ENCODE peak calls at places on chromosomes 4 and X, in seven cellular contexts. One of them, this sample, is unnamed.

GRCh38 chrX:153336128-153336894 is 2.4 kb downstream of the ZNF275 start:
- DNase-seq in neuronal stem cell: no peak
- DNase-seq in trophoblast cell: no peak
- DNase-seq in mesenchymal stem cell: no peak
- DNase-seq in mesendoderm: no peak
- DNase-seq in IMR-90: no peak
- DNase-seq in H1: no peak
- DNase-seq in this sample: no peak

GRCh38 chrX:103398321-103398937 is 22.1 kb downstream of the BEX3 start:
- DNase-seq in H1: no peak
- DNase-seq in mesendoderm: no peak
- DNase-seq in mesenchymal stem cell: peak
- DNase-seq in trophoblast cell: no peak
- DNase-seq in neuronal stem cell: no peak
- DNase-seq in IMR-90: peak
- DNase-seq in this sample: no peak

GRCh38 chr4:150782311-150782710 is 200.4 kb downstream of the MAB21L2 start:
- DNase-seq in mesenchymal stem cell: peak
- DNase-seq in H1: no peak
- DNase-seq in neuronal stem cell: no peak
- DNase-seq in IMR-90: peak
- DNase-seq in trophoblast cell: no peak
- DNase-seq in mesendoderm: no peak
- DNase-seq in this sample: no peak

GRCh38 chr4:140003851-140004579 is 150.0 kb downstream of the MAML3 start:
- DNase-seq in neuronal stem cell: no peak
- DNase-seq in IMR-90: peak
- DNase-seq in trophoblast cell: no peak
- DNase-seq in mesenchymal stem cell: no peak
- DNase-seq in H1: no peak
- DNase-seq in mesendoderm: no peak
- DNase-seq in this sample: no peak

GRCh38 chr4:4555916-4556315 is 14.1 kb upstream of the STX18 start:
- DNase-seq in trophoblast cell: peak
- DNase-seq in H1: no peak
- DNase-seq in neuronal stem cell: no peak
- DNase-seq in mesendoderm: peak
- DNase-seq in mesenchymal stem cell: peak
- DNase-seq in IMR-90: peak
- DNase-seq in this sample: no peak

GRCh38 chr4:7557447-7557846 is 122.7 kb upstream of the PSAPL1 start:
- DNase-seq in H1: no peak
- DNase-seq in IMR-90: peak
- DNase-seq in mesendoderm: no peak
- DNase-seq in trophoblast cell: no peak
- DNase-seq in mesenchymal stem cell: peak
- DNase-seq in neuronal stem cell: no peak
- DNase-seq in this sample: no peak

GRCh38 chr4:129138762-129139496 is 43.0 kb downstream of the C4orf33 start:
- DNase-seq in trophoblast cell: peak
- DNase-seq in IMR-90: no peak
- DNase-seq in mesendoderm: peak
- DNase-seq in H1: no peak
- DNase-seq in mesenchymal stem cell: no peak
- DNase-seq in neuronal stem cell: no peak
- DNase-seq in this sample: no peak

GRCh38 chr4:108342325-108342986 is 173.7 kb upstream of the LEF1 start:
- DNase-seq in H1: no peak
- DNase-seq in trophoblast cell: no peak
- DNase-seq in IMR-90: no peak
- DNase-seq in mesenchymal stem cell: no peak
- DNase-seq in mesendoderm: no peak
- DNase-seq in neuronal stem cell: no peak
- DNase-seq in this sample: no peak

GRCh38 chr4:179536694-179537093 is 2094.5 kb upstream of the AGA start:
- DNase-seq in neuronal stem cell: no peak
- DNase-seq in mesenchymal stem cell: no peak
- DNase-seq in IMR-90: no peak
- DNase-seq in trophoblast cell: no peak
- DNase-seq in H1: no peak
- DNase-seq in mesendoderm: peak
- DNase-seq in this sample: peak

GRCh38 chr4:108561086-108561485 is 59.3 kb upstream of the RPL34 start:
- DNase-seq in IMR-90: no peak
- DNase-seq in neuronal stem cell: no peak
- DNase-seq in H1: no peak
- DNase-seq in mesendoderm: no peak
- DNase-seq in trophoblast cell: no peak
- DNase-seq in mesenchymal stem cell: no peak
- DNase-seq in this sample: no peak

GRCh38 chrX:134470013-134470412 is 10.0 kb downstream of the HPRT1 start:
- DNase-seq in trophoblast cell: no peak
- DNase-seq in mesendoderm: no peak
- DNase-seq in IMR-90: no peak
- DNase-seq in mesenchymal stem cell: no peak
- DNase-seq in H1: no peak
- DNase-seq in neuronal stem cell: no peak
- DNase-seq in this sample: no peak

GRCh38 chr4:37383579-37384229 is 139.2 kb downstream of the NWD2 start:
- DNase-seq in IMR-90: peak
- DNase-seq in neuronal stem cell: peak
- DNase-seq in H1: no peak
- DNase-seq in trophoblast cell: peak
- DNase-seq in mesendoderm: peak
- DNase-seq in mesenchymal stem cell: peak
- DNase-seq in this sample: peak

GRCh38 chrX:120468479-120468824 is 644 bp downstream of the LAMP2 start:
- DNase-seq in trophoblast cell: peak
- DNase-seq in mesendoderm: no peak
- DNase-seq in mesenchymal stem cell: peak
- DNase-seq in IMR-90: no peak
- DNase-seq in H1: no peak
- DNase-seq in neuronal stem cell: no peak
- DNase-seq in this sample: no peak

GRCh38 chrX:120474085-120474484 is 5.0 kb upstream of the LAMP2 start:
- DNase-seq in mesendoderm: no peak
- DNase-seq in neuronal stem cell: no peak
- DNase-seq in H1: no peak
- DNase-seq in IMR-90: no peak
- DNase-seq in mesenchymal stem cell: no peak
- DNase-seq in trophoblast cell: no peak
- DNase-seq in this sample: no peak

GRCh38 chrX:120468071-120468470 is 1.0 kb downstream of the LAMP2 start:
- DNase-seq in neuronal stem cell: no peak
- DNase-seq in H1: no peak
- DNase-seq in trophoblast cell: no peak
- DNase-seq in mesenchymal stem cell: peak
- DNase-seq in IMR-90: no peak
- DNase-seq in mesendoderm: no peak
- DNase-seq in this sample: no peak

GRCh38 chrX:120464409-120464808 is 4.7 kb downstream of the LAMP2 start:
- DNase-seq in neuronal stem cell: no peak
- DNase-seq in trophoblast cell: no peak
- DNase-seq in IMR-90: no peak
- DNase-seq in mesenchymal stem cell: no peak
- DNase-seq in H1: no peak
- DNase-seq in mesendoderm: no peak
- DNase-seq in this sample: no peak

GRCh38 chrX:120468825-120469525 is at the start of gene LAMP2:
- DNase-seq in mesenchymal stem cell: peak
- DNase-seq in IMR-90: peak
- DNase-seq in mesendoderm: peak
- DNase-seq in neuronal stem cell: peak
- DNase-seq in trophoblast cell: peak
- DNase-seq in H1: peak
- DNase-seq in this sample: peak
- H3K23ac ChIP-seq in mesenchymal stem cell: peak
- H3K23ac ChIP-seq in IMR-90: peak
- H3K23ac ChIP-seq in mesendoderm: no peak
- H3K23ac ChIP-seq in neuronal stem cell: peak
- H3K23ac ChIP-seq in trophoblast cell: no peak
- H3K23ac ChIP-seq in H1: no peak
- H3K23ac ChIP-seq in this sample: no peak

GRCh38 chrX:110444996-110445395 is 86.3 kb downstream of the RTL9 start:
- DNase-seq in IMR-90: no peak
- DNase-seq in neuronal stem cell: no peak
- DNase-seq in trophoblast cell: no peak
- DNase-seq in mesenchymal stem cell: peak
- DNase-seq in H1: no peak
- DNase-seq in mesendoderm: no peak
- DNase-seq in this sample: no peak
- H2BK5ac ChIP-seq in IMR-90: no peak
- H2BK5ac ChIP-seq in neuronal stem cell: no peak
- H2BK5ac ChIP-seq in trophoblast cell: no peak
- H2BK5ac ChIP-seq in mesenchymal stem cell: no peak
- H2BK5ac ChIP-seq in H1: no peak
- H2BK5ac ChIP-seq in mesendoderm: no peak
- H2BK5ac ChIP-seq in this sample: no peak

DNA sequence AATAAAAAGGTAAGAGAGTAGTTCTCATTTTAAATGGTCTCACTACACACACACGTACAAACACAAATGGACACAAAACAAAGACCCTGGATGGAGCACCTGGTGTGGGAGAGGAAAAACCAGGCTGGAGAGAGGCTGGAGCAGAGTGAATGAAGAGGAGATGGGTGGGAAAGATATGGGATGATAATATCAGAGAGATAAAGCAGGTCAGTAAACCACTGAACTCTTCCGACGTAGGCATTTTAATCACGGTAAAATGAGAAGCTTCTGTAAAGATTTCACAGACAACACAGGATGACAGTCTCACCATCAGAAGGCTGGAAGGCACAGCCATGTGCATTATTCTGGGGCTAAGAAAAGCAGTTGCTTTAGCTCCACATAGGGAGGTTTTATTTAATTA is 532.8 kb downstream of the KCNIP4 start:
- DNase-seq in IMR-90: no peak
- DNase-seq in mesenchymal stem cell: no peak
- DNase-seq in mesendoderm: no peak
- DNase-seq in H1: no peak
- DNase-seq in neuronal stem cell: no peak
- DNase-seq in trophoblast cell: no peak
- DNase-seq in this sample: no peak
- H3K23ac ChIP-seq in IMR-90: no peak
- H3K23ac ChIP-seq in mesenchymal stem cell: no peak
- H3K23ac ChIP-seq in mesendoderm: no peak
- H3K23ac ChIP-seq in H1: no peak
- H3K23ac ChIP-seq in neuronal stem cell: no peak
- H3K23ac ChIP-seq in trophoblast cell: no peak
- H3K23ac ChIP-seq in this sample: no peak

GRCh38 chr4:52843958-52844357 is 18.2 kb upstream of the RASL11B start:
- DNase-seq in neuronal stem cell: no peak
- DNase-seq in H1: no peak
- DNase-seq in trophoblast cell: no peak
- DNase-seq in mesenchymal stem cell: no peak
- DNase-seq in IMR-90: no peak
- DNase-seq in mesendoderm: no peak
- DNase-seq in this sample: no peak

GRCh38 chr4:52842788-52843187 is 19.3 kb upstream of the RASL11B start:
- DNase-seq in neuronal stem cell: no peak
- DNase-seq in IMR-90: no peak
- DNase-seq in H1: no peak
- DNase-seq in mesenchymal stem cell: no peak
- DNase-seq in trophoblast cell: no peak
- DNase-seq in mesendoderm: no peak
- DNase-seq in this sample: no peak

GRCh38 chr4:52844596-52844995 is 17.5 kb upstream of the RASL11B start:
- DNase-seq in H1: no peak
- DNase-seq in IMR-90: no peak
- DNase-seq in mesenchymal stem cell: no peak
- DNase-seq in mesendoderm: no peak
- DNase-seq in trophoblast cell: no peak
- DNase-seq in neuronal stem cell: no peak
- DNase-seq in this sample: no peak

GRCh38 chr4:52841707-52842456 is 20.2 kb upstream of the RASL11B start:
- DNase-seq in IMR-90: peak
- DNase-seq in H1: no peak
- DNase-seq in mesenchymal stem cell: peak
- DNase-seq in mesendoderm: no peak
- DNase-seq in neuronal stem cell: no peak
- DNase-seq in trophoblast cell: no peak
- DNase-seq in this sample: no peak

DNA sequence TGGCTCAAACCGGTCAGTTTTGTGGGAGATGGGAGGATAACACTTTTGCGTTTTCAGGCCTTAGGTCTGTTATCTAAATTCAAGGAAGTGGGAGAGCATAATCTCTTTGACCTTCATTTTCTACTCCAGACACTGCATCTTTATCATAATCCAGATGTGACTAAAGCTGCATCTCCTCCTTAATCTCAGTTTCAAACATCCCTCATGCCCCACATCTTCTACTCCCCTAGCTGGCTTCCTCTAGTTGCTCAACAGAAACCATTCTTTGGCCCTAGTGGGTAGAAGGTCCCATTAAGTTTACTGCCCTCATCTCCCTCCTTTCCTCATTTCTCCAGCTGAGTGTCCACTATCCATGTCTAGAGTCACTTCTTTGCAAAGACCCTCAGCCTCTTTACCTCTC is 18.8 kb upstream of the RASL11B start:
- DNase-seq in trophoblast cell: no peak
- DNase-seq in mesenchymal stem cell: no peak
- DNase-seq in mesendoderm: no peak
- DNase-seq in H1: no peak
- DNase-seq in IMR-90: no peak
- DNase-seq in neuronal stem cell: no peak
- DNase-seq in this sample: no peak
- H2BK5ac ChIP-seq in trophoblast cell: peak
- H2BK5ac ChIP-seq in mesenchymal stem cell: no peak
- H2BK5ac ChIP-seq in mesendoderm: no peak
- H2BK5ac ChIP-seq in H1: no peak
- H2BK5ac ChIP-seq in IMR-90: no peak
- H2BK5ac ChIP-seq in neuronal stem cell: no peak
- H2BK5ac ChIP-seq in this sample: no peak

GRCh38 chrX:95764972-95765451 is 919.6 kb upstream of the DIAPH2 start:
- DNase-seq in H1: no peak
- DNase-seq in neuronal stem cell: peak
- DNase-seq in trophoblast cell: peak
- DNase-seq in mesendoderm: peak
- DNase-seq in IMR-90: peak
- DNase-seq in mesenchymal stem cell: peak
- DNase-seq in this sample: peak
- H3K23ac ChIP-seq in H1: no peak
- H3K23ac ChIP-seq in neuronal stem cell: no peak
- H3K23ac ChIP-seq in trophoblast cell: no peak
- H3K23ac ChIP-seq in mesendoderm: no peak
- H3K23ac ChIP-seq in IMR-90: no peak
- H3K23ac ChIP-seq in mesenchymal stem cell: no peak
- H3K23ac ChIP-seq in this sample: no peak

This sample was measured in H9.